ENCODE peak calls at places on chromosomes 6 and 20, in four cellular contexts. One of them, this sample, is unnamed.

GRCh38 chr20:4710106-4710475 is 11.6 kb upstream of the PRND start:
- DNase-seq in H9: no peak
- DNase-seq in OCI-LY7: no peak
- DNase-seq in IMR-90: no peak
- DNase-seq in this sample: no peak

GRCh38 chr6:142152731-142153130 is 5.7 kb downstream of the VTA1 start:
- DNase-seq in OCI-LY7: no peak
- DNase-seq in H9: no peak
- DNase-seq in IMR-90: peak; percentile 82
- DNase-seq in this sample: no peak

GRCh38 chr6:53199156-53199555 is 50.5 kb upstream of the GCM1 start:
- DNase-seq in H9: no peak
- DNase-seq in IMR-90: no peak
- DNase-seq in OCI-LY7: peak; percentile 81
- DNase-seq in this sample: no peak

GRCh38 chr6:42210551-42210950 is 7.1 kb downstream of the MRPS10 start:
- DNase-seq in OCI-LY7: no peak
- DNase-seq in H9: no peak
- DNase-seq in IMR-90: no peak
- DNase-seq in this sample: no peak

GRCh38 chr20:31485450-31486339 is 10.6 kb downstream of the REM1 start:
- DNase-seq in H9: no peak
- DNase-seq in OCI-LY7: no peak
- DNase-seq in IMR-90: peak; percentile 8
- DNase-seq in this sample: no peak

GRCh38 chr20:58603656-58604184 is 47.4 kb upstream of the STX16 start:
- DNase-seq in OCI-LY7: no peak
- DNase-seq in IMR-90: peak; percentile 61
- DNase-seq in H9: no peak
- DNase-seq in this sample: no peak

GRCh38 chr6:43009124-43009523 is 4.6 kb downstream of the MEA1 start:
- DNase-seq in OCI-LY7: peak; percentile 74
- DNase-seq in H9: no peak
- DNase-seq in IMR-90: peak; percentile 27
- DNase-seq in this sample: no peak

GRCh38 chr6:10393544-10394225 is 21.2 kb downstream of the TFAP2A start:
- DNase-seq in OCI-LY7: no peak
- DNase-seq in IMR-90: no peak
- DNase-seq in H9: no peak
- DNase-seq in this sample: no peak

GRCh38 chr6:116431964-116432595 is 29.1 kb upstream of the CALHM6 start:
- DNase-seq in H9: no peak
- DNase-seq in OCI-LY7: no peak
- DNase-seq in IMR-90: no peak
- DNase-seq in this sample: no peak

GRCh38 chr6:11974089-11974488 is 38.0 kb upstream of the HIVEP1 start:
- DNase-seq in IMR-90: peak; percentile 71
- DNase-seq in H9: no peak
- DNase-seq in OCI-LY7: no peak
- DNase-seq in this sample: peak; percentile 18

GRCh38 chr20:4813839-4814695 is 92.4 kb downstream of the PRND start:
- DNase-seq in IMR-90: no peak
- DNase-seq in OCI-LY7: peak; percentile 80
- DNase-seq in H9: no peak
- DNase-seq in this sample: no peak

GRCh38 chr6:158772851-158773371 is 46.3 kb downstream of the EZR start:
- DNase-seq in OCI-LY7: no peak
- DNase-seq in IMR-90: no peak
- DNase-seq in H9: no peak
- DNase-seq in this sample: peak; percentile 84
- H3K4me2 ChIP-seq in OCI-LY7: no peak overlapping the region
- H3K4me2 ChIP-seq in IMR-90: no peak overlapping the region
- H3K4me2 ChIP-seq in H9: no peak overlapping the region
- H3K4me2 ChIP-seq in this sample: peak overlapping the region; percentile 5

GRCh38 chr20:21308340-21308739 is 5.2 kb downstream of the XRN2 start:
- DNase-seq in IMR-90: no peak
- DNase-seq in OCI-LY7: no peak
- DNase-seq in H9: no peak
- DNase-seq in this sample: no peak
- H4K20me1 ChIP-seq in IMR-90: peaks cover 78% of the 10 kb centered on the region
- H4K20me1 ChIP-seq in OCI-LY7: peaks cover 34% of the 10 kb centered on the region
- H4K20me1 ChIP-seq in H9: no peaks in the 10 kb centered on the region
- H4K20me1 ChIP-seq in this sample: peaks cover 2% of the 10 kb centered on the region

GRCh38 chr20:50138479-50139393 is 14.8 kb downstream of the PEDS1 start:
- DNase-seq in H9: peak; percentile 49
- DNase-seq in OCI-LY7: no peak
- DNase-seq in IMR-90: no peak
- DNase-seq in this sample: peak; percentile 93
- H3K4me2 ChIP-seq in H9: no peak overlapping the region
- H3K4me2 ChIP-seq in OCI-LY7: no peak overlapping the region
- H3K4me2 ChIP-seq in IMR-90: no peak overlapping the region
- H3K4me2 ChIP-seq in this sample: peak overlapping the region; percentile 52

GRCh38 chr20:62942456-62942855 is 4.5 kb downstream of the GID8 start:
- DNase-seq in H9: no peak
- DNase-seq in IMR-90: no peak
- DNase-seq in OCI-LY7: no peak
- DNase-seq in this sample: no peak

GRCh38 chr20:62941792-62942191 is 3.8 kb downstream of the GID8 start:
- DNase-seq in H9: no peak
- DNase-seq in OCI-LY7: no peak
- DNase-seq in IMR-90: peak; percentile 51
- DNase-seq in this sample: no peak

GRCh38 chr20:62938105-62938888 is at the start of gene GID8:
- DNase-seq in H9: no peak
- DNase-seq in OCI-LY7: peak; percentile 58
- DNase-seq in IMR-90: peak; percentile 33
- DNase-seq in this sample: peak; percentile 48

GRCh38 chr20:62943396-62943795 is 5.4 kb downstream of the GID8 start:
- DNase-seq in IMR-90: no peak
- DNase-seq in H9: no peak
- DNase-seq in OCI-LY7: no peak
- DNase-seq in this sample: no peak

GRCh38 chr20:62940875-62941274 is 2.9 kb downstream of the GID8 start:
- DNase-seq in IMR-90: no peak
- DNase-seq in H9: no peak
- DNase-seq in OCI-LY7: no peak
- DNase-seq in this sample: no peak
- H4K20me1 ChIP-seq in IMR-90: peaks cover 49% of the 10 kb centered on the region
- H4K20me1 ChIP-seq in H9: no peaks in the 10 kb centered on the region
- H4K20me1 ChIP-seq in OCI-LY7: peaks cover 16% of the 10 kb centered on the region
- H4K20me1 ChIP-seq in this sample: no peaks in the 10 kb centered on the region

DNA sequence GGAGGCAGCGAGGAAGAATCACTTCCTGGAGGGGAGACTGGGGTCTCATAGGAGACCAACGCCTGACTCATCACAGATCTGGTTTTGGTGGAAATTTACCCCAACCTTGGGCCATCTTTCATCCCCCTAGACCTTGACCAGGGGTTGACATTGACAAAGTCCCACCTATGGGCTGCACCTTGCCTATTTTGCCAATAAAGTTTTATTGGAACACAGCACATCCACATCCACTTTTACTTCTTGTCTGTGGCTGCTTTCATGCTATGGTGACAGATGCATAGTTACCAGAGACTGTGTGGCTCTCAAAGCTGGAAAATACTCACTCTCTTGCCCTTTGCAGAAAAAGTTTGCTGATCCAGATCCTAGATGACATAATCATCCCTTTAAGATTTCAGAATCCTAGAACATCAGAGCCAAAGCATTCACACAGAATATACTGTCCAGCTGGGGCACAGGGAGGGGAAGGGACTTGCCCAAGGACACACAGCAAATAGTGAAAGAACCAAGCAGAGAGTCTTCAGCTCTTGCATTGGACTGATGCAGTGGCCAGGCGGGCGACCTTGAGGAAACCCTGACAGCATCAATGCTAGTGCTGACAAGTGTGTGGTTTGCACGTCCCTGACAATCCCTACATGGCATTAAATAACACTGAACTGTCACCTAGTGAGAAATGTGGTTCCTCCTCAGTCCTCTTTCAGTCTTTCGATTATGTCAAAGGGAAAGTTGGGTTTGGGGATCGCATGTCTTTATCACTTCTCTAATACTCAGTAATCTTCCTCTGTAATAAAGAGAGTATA is 41.2 kb downstream of the CD40 start:
- DNase-seq in IMR-90: no peak
- DNase-seq in H9: no peak
- DNase-seq in OCI-LY7: peak; percentile 4
- DNase-seq in this sample: no peak
- H3K4me2 ChIP-seq in IMR-90: no peak overlapping the region
- H3K4me2 ChIP-seq in H9: no peak overlapping the region
- H3K4me2 ChIP-seq in OCI-LY7: no peak overlapping the region
- H3K4me2 ChIP-seq in this sample: no peak overlapping the region

DNA sequence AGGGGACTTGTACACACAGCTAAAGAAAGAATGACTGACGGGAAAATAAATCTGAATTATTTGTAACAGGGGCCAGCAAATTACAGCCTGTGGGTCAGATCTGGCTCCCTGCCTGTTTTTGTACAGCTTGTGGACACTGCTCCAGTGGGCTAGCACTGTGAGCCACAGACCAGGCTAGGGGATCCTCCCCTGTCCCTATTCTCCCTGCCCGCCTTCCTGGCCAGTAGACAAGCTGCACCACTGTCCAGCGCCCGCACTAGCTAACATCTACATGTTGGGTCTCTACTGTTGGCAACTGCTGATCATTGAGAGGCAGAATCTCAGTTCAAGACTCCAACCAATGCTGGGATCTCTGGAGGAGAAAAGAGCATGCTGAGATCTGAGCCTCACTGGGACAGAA is 10.7 kb downstream of the OSER1 start:
- DNase-seq in OCI-LY7: no peak
- DNase-seq in H9: no peak
- DNase-seq in IMR-90: no peak
- DNase-seq in this sample: no peak
- H4K20me1 ChIP-seq in OCI-LY7: no peaks in the 10 kb centered on the region
- H4K20me1 ChIP-seq in H9: no peaks in the 10 kb centered on the region
- H4K20me1 ChIP-seq in IMR-90: peaks cover 8% of the 10 kb centered on the region
- H4K20me1 ChIP-seq in this sample: no peaks in the 10 kb centered on the region

DNA sequence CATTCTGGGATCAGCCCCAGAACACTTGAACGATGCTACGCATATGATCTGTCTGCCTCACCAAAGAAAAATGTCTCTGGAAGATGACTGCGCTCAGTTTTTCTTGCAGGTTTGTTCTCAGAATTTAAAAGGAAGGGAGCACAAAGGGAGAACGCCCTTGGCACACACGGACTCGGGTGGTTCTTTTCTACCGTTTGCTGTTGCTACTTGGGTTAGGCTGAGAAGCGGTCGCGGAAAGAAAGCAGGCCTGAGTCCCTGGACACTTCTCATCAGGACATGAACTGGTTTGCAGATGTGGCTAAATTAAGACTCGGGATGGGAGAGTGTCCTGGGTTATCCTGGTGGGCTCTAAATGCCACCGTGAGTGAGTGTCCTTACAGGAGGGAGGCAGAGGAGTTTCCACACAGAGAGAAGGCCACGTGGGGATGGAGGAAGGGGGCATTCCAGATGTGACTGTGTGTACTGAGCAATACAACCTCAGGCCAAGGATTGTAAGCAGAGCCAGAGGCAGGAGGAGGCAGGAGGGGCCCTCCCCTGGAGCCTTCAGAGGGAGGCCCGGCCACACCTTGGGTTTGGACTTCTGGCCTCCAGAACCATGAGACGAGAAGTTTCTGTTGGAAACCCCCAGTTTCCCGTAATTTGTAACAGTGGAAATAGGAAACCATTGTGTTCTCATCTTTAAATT is 9.5 kb upstream of the KIF25 start:
- DNase-seq in IMR-90: no peak
- DNase-seq in OCI-LY7: no peak
- DNase-seq in H9: no peak
- DNase-seq in this sample: no peak
- H3K4me2 ChIP-seq in IMR-90: no peak overlapping the region
- H3K4me2 ChIP-seq in OCI-LY7: no peak overlapping the region
- H3K4me2 ChIP-seq in H9: no peak overlapping the region
- H3K4me2 ChIP-seq in this sample: no peak overlapping the region

This sample was measured in mammary epithelial cell.